ENCODE peak calls at places on chromosomes 2 and 18, in ten cellular contexts. P is HCT116, A is BJ, Z is thyroid gland, F is uterus, T is neural progenitor cell, Q is mammary epithelial cell, R is GM23338, E is K562, C is sigmoid colon. D is an unnamed sample.

GRCh38 chr2:177393824-177394614 is 1.4 kb downstream of the AGPS start:
- DNase-seq in P (no peak), A (no peak), Z (no peak), F (no peak), T (no peak), Q (no peak), R (no peak), E (no peak), C (no peak), D (no peak)

GRCh38 chr2:206799083-206799482 is 33.7 kb downstream of the FASTKD2 start:
- DNase-seq in P (no peak), A (no peak), Z (no peak), F (no peak), T (no peak), Q (peak; percentile 36), R (no peak), E (no peak), C (no peak), D (no peak)

GRCh38 chr18:2402084-2402483 is 169.2 kb downstream of the METTL4 start:
- DNase-seq in P (no peak), A (peak; percentile 25), Z (no peak), F (no peak), T (no peak), Q (no peak), R (no peak), E (no peak), C (no peak), D (no peak)

GRCh38 chr18:50115095-50115494 is 79.9 kb downstream of the MYO5B start:
- DNase-seq in P (no peak), A (no peak), Z (no peak), F (no peak), T (no peak), Q (peak; percentile 23), R (no peak), E (no peak), C (no peak), D (no peak)

GRCh38 chr2:107091163-107091864 is 205.3 kb upstream of the ST6GAL2 start:
- DNase-seq in P (no peak), A (no peak), Z (no peak), F (no peak), T (no peak), Q (no peak), R (no peak), E (no peak), C (no peak), D (peak; percentile 12)

GRCh38 chr2:15941970-15942710 is 1.8 kb downstream of the MYCN start:
- DNase-seq in P (no peak), A (no peak), Z (peak; percentile 41), F (no peak), T (peak; percentile 64), Q (peak; percentile 15), R (peak; percentile 36), E (no peak), C (no peak), D (no peak)

GRCh38 chr2:200239216-200239615 is 67.3 kb upstream of the SPATS2L start:
- DNase-seq in P (no peak), A (peak; percentile 53), Z (no peak), F (no peak), T (no peak), Q (peak; percentile 35), R (no peak), E (no peak), C (no peak), D (no peak)

GRCh38 chr18:8610442-8610801 is 1.2 kb downstream of the RAB12 start:
- DNase-seq in P (no peak), A (no peak), Z (peak; percentile 13), F (no peak), T (peak; percentile 16), Q (peak; percentile 39), R (no peak), E (no peak), C (no peak), D (no peak)

GRCh38 chr2:203022751-203023150 is 8.1 kb downstream of the NBEAL1 start:
- DNase-seq in P (no peak), A (no peak), Z (no peak), F (no peak), T (no peak), Q (no peak), R (no peak), E (no peak), C (no peak), D (no peak)

DNA sequence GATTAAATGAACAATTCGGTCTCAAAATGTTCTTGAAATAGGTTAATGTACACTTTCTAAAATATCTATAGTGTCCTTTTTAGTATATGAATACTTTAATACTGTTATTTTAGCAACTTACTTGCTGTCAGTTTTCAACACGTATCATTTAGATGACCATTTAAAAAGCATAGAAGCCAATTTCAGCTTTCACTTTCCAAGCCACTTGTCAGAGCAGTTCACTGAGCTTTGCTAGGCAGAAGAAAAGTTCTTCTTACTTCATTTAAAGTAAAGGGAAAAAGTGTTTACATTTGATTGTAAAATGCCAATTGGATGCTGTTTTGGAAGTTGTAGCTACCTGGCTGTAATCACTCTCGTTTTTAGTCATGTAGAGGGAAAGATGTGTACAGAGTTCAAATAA is 126.0 kb downstream of the KCNH7 start:
- DNase-seq in P (no peak), A (no peak), Z (no peak), F (no peak), T (no peak), Q (no peak), R (no peak), E (no peak), C (no peak), D (no peak)
- H3K4me3 ChIP-seq in P (no peak overlapping the region), A (no peak overlapping the region), Z (no peak overlapping the region), F (no peak overlapping the region), T (no peak overlapping the region), Q (no peak overlapping the region), R (no peak overlapping the region), E (no peak overlapping the region), C (no peak overlapping the region), D (no peak overlapping the region)

GRCh38 chr2:73295751-73296400 is 2.5 kb upstream of the EGR4 start:
- DNase-seq in P (no peak), A (no peak), Z (no peak), F (no peak), T (no peak), Q (peak; percentile 77), R (no peak), E (no peak), C (no peak), D (no peak)
- H3K27me3 ChIP-seq in P (peaks cover 17% of the 10 kb centered on the region), A (peaks cover 44% of the 10 kb centered on the region), Z (peaks cover 35% of the 10 kb centered on the region), F (peaks cover 23% of the 10 kb centered on the region), T (peaks cover 100% of the 10 kb centered on the region), Q (peaks cover 26% of the 10 kb centered on the region), R (peaks cover 69% of the 10 kb centered on the region), E (peaks cover 5% of the 10 kb centered on the region), C (peaks cover 56% of the 10 kb centered on the region), D (peaks cover 54% of the 10 kb centered on the region)

DNA sequence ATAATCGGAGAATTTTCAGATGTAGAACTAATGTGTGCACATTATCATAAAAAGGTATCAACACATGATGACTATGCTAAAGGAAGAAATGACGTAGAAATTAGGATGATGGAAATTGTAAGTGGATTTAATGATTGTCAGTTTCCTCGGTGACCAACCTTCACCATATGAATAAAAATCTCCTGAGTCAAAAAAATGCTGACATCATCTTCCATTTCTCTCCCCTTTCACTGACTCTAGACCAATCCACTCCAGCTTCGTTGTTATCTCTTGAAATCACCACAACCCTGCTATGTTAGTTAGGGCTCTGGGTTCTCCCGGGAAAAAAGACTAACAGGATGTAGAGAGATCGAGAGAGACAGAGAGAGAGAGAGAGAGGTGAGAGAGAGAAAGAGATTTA is 204.8 kb upstream of the KYNU start:
- DNase-seq in P (no peak), A (no peak), Z (no peak), F (no peak), T (no peak), Q (no peak), R (no peak), E (no peak), C (no peak), D (no peak)
- TF ChIP-seq CTCF in P (no peak), A (no peak), Z (no peak), F (no peak), T (no peak), Q (no peak), R (no peak), E (no peak), C (no peak), D (no peak)

GRCh38 chr2:85414761-85415498 is 3.6 kb upstream of the SH2D6 start:
- DNase-seq in P (no peak), A (no peak), Z (peak; percentile 65), F (no peak), T (no peak), Q (no peak), R (no peak), E (no peak), C (no peak), D (no peak)

GRCh38 chr2:85409719-85410583 is at the start of gene CAPG:
- DNase-seq in P (no peak), A (no peak), Z (peak; percentile 78), F (no peak), T (no peak), Q (peak; percentile 63), R (no peak), E (peak; percentile 79), C (no peak), D (no peak)

GRCh38 chr2:85411405-85411748 is 1.2 kb upstream of the CAPG start:
- DNase-seq in P (no peak), A (no peak), Z (no peak), F (no peak), T (no peak), Q (no peak), R (no peak), E (no peak), C (no peak), D (no peak)

GRCh38 chr2:85410584-85411404 is 628 bp upstream of the CAPG start:
- DNase-seq in P (no peak), A (no peak), Z (no peak), F (no peak), T (no peak), Q (peak; percentile 21), R (no peak), E (no peak), C (no peak), D (no peak)

DNA sequence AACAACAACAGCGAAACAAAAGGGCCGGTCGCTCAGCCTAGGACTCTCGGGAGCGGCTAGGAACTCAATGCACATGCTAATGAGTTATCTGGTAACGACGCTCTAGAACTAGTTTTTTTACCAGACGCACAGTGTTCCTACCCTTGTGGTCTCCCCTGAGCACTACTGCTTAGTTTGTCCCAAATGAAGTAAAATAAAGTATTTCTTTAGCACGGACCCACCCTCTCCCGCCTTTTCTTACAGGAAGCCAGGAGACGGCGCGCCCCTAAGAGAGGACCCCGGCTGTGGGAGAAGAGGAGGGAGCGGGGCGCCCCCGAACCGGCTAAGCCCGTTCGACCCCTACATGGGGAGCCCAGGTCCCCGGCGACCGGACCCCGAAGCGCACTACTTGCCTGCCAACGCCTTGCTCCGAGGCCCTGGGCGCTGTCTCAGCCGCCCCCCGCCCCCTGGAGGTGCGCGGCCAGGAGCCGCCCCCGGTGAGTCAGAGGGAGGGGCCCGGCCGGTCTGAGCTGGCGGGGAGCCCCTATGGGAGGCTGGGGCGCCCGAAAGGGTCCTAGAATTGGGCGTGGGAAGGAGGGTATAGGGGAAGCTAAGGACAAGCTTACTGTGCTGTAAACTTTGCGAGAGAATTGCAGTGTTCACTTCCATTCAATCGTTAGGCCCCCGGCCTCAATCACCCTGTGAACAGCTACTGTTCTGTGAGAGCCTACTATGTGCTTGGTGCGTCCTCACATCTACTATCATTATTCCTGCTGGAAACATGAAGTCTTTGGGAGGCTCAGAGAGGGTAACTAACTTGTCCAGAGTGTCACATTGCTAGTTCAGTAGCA is 3.6 kb upstream of the CAPG start:
- DNase-seq in P (no peak), A (no peak), Z (peak; percentile 73), F (peak; percentile 69), T (peak; percentile 69), Q (peak; percentile 52), R (peak; percentile 83), E (peak; percentile 90), C (no peak), D (no peak)
- H3K4me3 ChIP-seq in P (peak overlapping the region; percentile 79), A (peak overlapping the region; percentile 55), Z (peak overlapping the region; percentile 19), F (peak overlapping the region; percentile 52), T (peak overlapping the region; percentile 51), Q (peak overlapping the region; percentile 78), R (peak overlapping the region; percentile 57), E (peak overlapping the region; percentile 36), C (peak overlapping the region; percentile 40), D (peak overlapping the region; percentile 59)

GRCh38 chr2:961786-962185 is 11.1 kb downstream of the SNTG2 start:
- DNase-seq in P (no peak), A (no peak), Z (no peak), F (no peak), T (no peak), Q (no peak), R (no peak), E (no peak), C (no peak), D (no peak)
- H3K27me3 ChIP-seq in P (peaks cover 31% of the 10 kb centered on the region), A (no peaks in the 10 kb centered on the region), Z (no peaks in the 10 kb centered on the region), F (no peaks in the 10 kb centered on the region), T (no peaks in the 10 kb centered on the region), Q (no peaks in the 10 kb centered on the region), R (no peaks in the 10 kb centered on the region), E (no peaks in the 10 kb centered on the region), C (peaks cover 3% of the 10 kb centered on the region), D (no peaks in the 10 kb centered on the region)

D was measured in kidney epithelial cell.